ENCODE peak calls at places on chromosomes 2 and 18, in seven cellular contexts. L is brain microvascular endothelial cell, R is astrocyte of the spinal cord, I is tibial artery, E is OCI-LY7, P is bronchial epithelial cell, Y is mesenchymal stem cell. S is an unnamed sample.

GRCh38 chr2:16621348-16621747 is 44.3 kb downstream of the CYRIA start:
- DNase-seq in E (no peak), L (no peak), R (no peak), Y (peak), I (no peak), P (peak), S (peak)

GRCh38 chr2:74387346-74387745 is 7.2 kb upstream of the DCTN1 start:
- DNase-seq in R (peak), L (peak), E (no peak), Y (peak), I (no peak), P (peak), S (peak)

GRCh38 chr2:105403241-105403784 is 4.5 kb upstream of the FHL2 start:
- DNase-seq in P (peak), Y (no peak), L (no peak), I (no peak), E (no peak), R (no peak), S (peak)

GRCh38 chr2:135819211-135819610 is 17.8 kb downstream of the LCT start:
- DNase-seq in I (no peak), P (peak), E (peak), L (peak), R (peak), Y (no peak), S (peak)

GRCh38 chr2:101831351-101831865 is 133.9 kb downstream of the MAP4K4 start:
- DNase-seq in L (peak), P (peak), Y (peak), R (peak), I (peak), E (peak), S (peak)

GRCh38 chr2:223102040-223102899 is 50.3 kb downstream of the KCNE4 start:
- DNase-seq in I (no peak), E (no peak), Y (no peak), R (no peak), P (peak), L (no peak), S (peak)

GRCh38 chr2:48601349-48601748 is 16.3 kb upstream of the GTF2A1L start:
- DNase-seq in Y (peak), L (peak), I (no peak), P (peak), R (no peak), E (peak), S (peak)

GRCh38 chr18:3604626-3605408 is 154.8 kb downstream of the TGIF1 start:
- DNase-seq in I (no peak), P (peak), Y (peak), E (peak), R (peak), L (peak), S (peak)

GRCh38 chr18:43279015-43279758 is 1.9 kb upstream of the SYT4 start:
- DNase-seq in Y (peak), L (no peak), I (no peak), E (peak), P (peak), R (peak), S (peak)

GRCh38 chr18:26227051-26227672 is 917 bp downstream of the TAF4B start:
- DNase-seq in E (no peak), I (no peak), L (no peak), P (peak), R (peak), Y (peak), S (peak)

GRCh38 chr2:43218550-43219382 is 7.6 kb downstream of the ZFP36L2 start:
- DNase-seq in Y (peak), I (peak), P (peak), R (peak), E (peak), L (peak), S (peak)

GRCh38 chr2:64165696-64166095 is 21.5 kb upstream of the PELI1 start:
- DNase-seq in Y (peak), E (no peak), P (peak), L (peak), I (no peak), R (peak), S (peak)

GRCh38 chr2:162591403-162592083 is 247.0 kb downstream of the KCNH7 start:
- DNase-seq in I (no peak), R (no peak), Y (peak), P (peak), L (peak), E (no peak), S (peak)

GRCh38 chr2:10325278-10326145 is 22.8 kb downstream of the HPCAL1 start:
- DNase-seq in I (no peak), Y (no peak), P (no peak), E (peak), L (no peak), R (no peak), S (no peak)

GRCh38 chr2:204228169-204228940 is 291.8 kb downstream of the ICOS start:
- DNase-seq in E (no peak), R (no peak), P (no peak), I (no peak), L (no peak), Y (no peak), S (no peak)

GRCh38 chr2:203533696-203534471 is 1.2 kb downstream of the RAPH1 start:
- DNase-seq in R (peak), Y (peak), E (peak), P (peak), L (peak), I (no peak), S (peak)

GRCh38 chr2:192190474-192190873 is 4.3 kb downstream of the TMEFF2 start:
- DNase-seq in Y (peak), E (peak), R (peak), P (peak), I (no peak), L (peak), S (peak)

GRCh38 chr2:239882335-239882734 is 142.8 kb downstream of the NDUFA10 start:
- DNase-seq in L (no peak), P (peak), R (no peak), I (peak), Y (no peak), E (peak), S (peak)

GRCh38 chr2:185433824-185434223 is 304.8 kb upstream of the FSIP2 start:
- DNase-seq in I (no peak), L (peak), Y (peak), E (no peak), R (peak), P (peak), S (peak)

GRCh38 chr2:136178941-136179601 is 61.1 kb upstream of the CXCR4 start:
- DNase-seq in E (no peak), R (no peak), Y (no peak), I (no peak), L (no peak), P (no peak), S (no peak)

GRCh38 chr2:61645911-61646310 is 107.8 kb upstream of the XPO1 start:
- DNase-seq in Y (peak), P (peak), I (no peak), R (peak), L (peak), E (no peak), S (peak)

GRCh38 chr2:106991866-106992265 is 105.9 kb upstream of the ST6GAL2 start:
- DNase-seq in Y (no peak), E (no peak), P (no peak), I (no peak), L (no peak), R (no peak), S (no peak)

GRCh38 chr2:106996136-106996769 is 110.3 kb upstream of the ST6GAL2 start:
- DNase-seq in I (no peak), E (no peak), P (no peak), L (no peak), Y (no peak), R (no peak), S (no peak)

GRCh38 chr2:106995560-106995959 is 109.6 kb upstream of the ST6GAL2 start:
- DNase-seq in L (peak), R (peak), Y (peak), I (no peak), P (no peak), E (no peak), S (no peak)

GRCh38 chr2:106990307-106990706 is 104.3 kb upstream of the ST6GAL2 start:
- DNase-seq in P (no peak), I (no peak), R (peak), Y (peak), L (peak), E (no peak), S (no peak)
- H3K4me3 ChIP-seq in P (no peak), I (no peak), R (no peak), Y (no peak), L (no peak), E (no peak), S (no peak)

DNA sequence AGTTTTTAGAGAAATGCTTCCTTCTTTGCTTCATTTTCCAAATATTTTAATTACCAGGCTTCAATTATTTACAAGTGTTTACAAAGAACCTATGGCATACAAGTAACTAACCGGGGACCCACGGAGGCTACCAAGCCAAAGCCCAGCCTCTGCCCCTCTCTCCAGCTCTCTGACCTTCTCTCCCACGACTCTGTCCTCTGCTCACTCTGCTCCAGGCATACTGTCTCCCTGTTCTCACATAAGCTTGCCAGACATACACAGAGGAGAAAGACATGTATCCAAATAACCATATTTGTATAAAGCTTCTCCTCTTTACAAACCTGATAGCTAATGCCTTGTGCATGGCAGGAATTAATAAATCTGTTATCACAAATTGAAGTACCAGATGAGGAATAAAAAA is 141.3 kb downstream of the ZNF521 start:
- DNase-seq in I (no peak), L (no peak), Y (no peak), R (no peak), P (no peak), E (no peak), S (no peak)
- H3K4me3 ChIP-seq in I (no peak), L (no peak), Y (no peak), R (no peak), P (no peak), E (no peak), S (no peak)

DNA sequence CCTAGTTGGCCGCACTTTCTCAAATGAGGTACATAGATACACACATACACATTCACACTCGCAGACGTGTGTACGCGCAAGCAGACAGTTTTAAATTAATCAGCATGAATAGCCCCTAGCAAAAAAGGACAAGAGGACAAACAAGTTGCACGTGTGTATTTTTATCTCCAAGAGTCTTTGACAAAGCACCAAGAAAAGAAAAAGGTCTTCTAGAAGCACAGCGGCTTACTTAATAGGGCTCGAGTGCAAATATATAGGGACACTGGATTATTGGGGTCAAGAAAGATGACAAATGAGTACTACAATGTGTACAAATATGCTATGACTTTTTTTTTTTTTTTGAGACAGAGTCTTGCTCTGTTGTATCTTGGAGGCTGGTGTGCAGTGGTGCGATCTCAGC is 1.7 kb upstream of the BCL2 start:
- DNase-seq in R (no peak), I (no peak), P (no peak), Y (no peak), L (no peak), E (no peak), S (no peak)
- H3K4me3 ChIP-seq in R (no peak), I (no peak), P (no peak), Y (no peak), L (no peak), E (no peak), S (peak)

DNA sequence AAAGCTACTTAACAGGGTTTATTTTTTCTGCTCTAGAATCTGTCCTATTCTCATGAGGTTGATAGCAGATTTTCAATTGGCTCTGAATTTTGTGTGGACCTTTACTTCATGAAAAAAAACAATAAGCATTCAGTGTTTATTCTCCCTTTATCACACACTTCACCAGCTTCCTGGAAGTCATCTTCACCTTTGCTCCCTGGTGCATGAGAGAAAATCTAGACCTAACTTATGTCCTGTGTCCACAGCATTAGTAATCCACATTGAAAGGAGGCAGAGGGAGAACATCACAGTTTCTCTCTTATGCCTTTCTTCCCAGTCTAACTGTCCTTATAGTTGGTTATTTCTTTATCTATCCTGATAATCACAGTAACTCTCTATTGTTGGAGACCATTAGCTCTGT is 316.1 kb downstream of the PTH2R start:
- DNase-seq in E (no peak), I (no peak), Y (no peak), P (no peak), R (no peak), L (no peak), S (no peak)
- H3K4me3 ChIP-seq in E (no peak), I (no peak), Y (no peak), P (no peak), R (no peak), L (no peak), S (no peak)

GRCh38 chr2:205687018-205687956 is 5.0 kb downstream of the NRP2 start:
- DNase-seq in E (no peak), Y (peak), I (no peak), P (peak), R (no peak), L (no peak), S (peak)
- H3K4me3 ChIP-seq in E (no peak), Y (no peak), I (peak), P (no peak), R (peak), L (peak), S (no peak)

S was measured in epithelial cell of esophagus.